ENCODE peak calls at places on chromosome 5, in ten cellular contexts. E, H, V, D, U, J, R, Z, G and Q are unnamed samples.
A peak's percentile ranks its signal among the peaks of the same experiment; 100 is the strongest.

GRCh38 chr5:157575096-157575872 is at the start of gene ADAM19:
- DNase-seq in G (peak; percentile 89), R (peak; percentile 36), H (no peak), V (peak; percentile 87), Z (peak; percentile 36), U (peak; percentile 10), D (no peak), J (peak; percentile 65), E (peak; percentile 75), Q (no peak)

GRCh38 chr5:51272957-51273356 is 110.3 kb upstream of the ISL1 start:
- DNase-seq in E (no peak), D (no peak), J (no peak), R (no peak), U (no peak), Z (no peak), V (no peak), G (no peak), H (no peak), Q (no peak)

GRCh38 chr5:32072054-32072453 is 102.1 kb downstream of the GOLPH3 start:
- DNase-seq in U (no peak), G (no peak), Z (no peak), D (no peak), E (no peak), R (no peak), V (no peak), H (no peak), J (no peak), Q (no peak)

GRCh38 chr5:150263801-150264621 is 25.6 kb downstream of the CAMK2A start:
- DNase-seq in G (peak; percentile 76), Z (peak; percentile 100), V (no peak), U (no peak), H (peak; percentile 76), D (peak; percentile 47), J (peak; percentile 70), R (no peak), E (no peak), Q (no peak)

GRCh38 chr5:52863715-52864114 is 76.0 kb downstream of the ITGA1 start:
- DNase-seq in R (no peak), G (no peak), U (no peak), H (no peak), E (no peak), V (no peak), J (no peak), D (no peak), Z (no peak), Q (no peak)

GRCh38 chr5:156479864-156480263 is 152.9 kb downstream of the SGCD start:
- DNase-seq in Z (peak; percentile 85), U (no peak), V (no peak), R (no peak), G (no peak), D (peak; percentile 91), H (no peak), E (peak; percentile 8), J (no peak), Q (peak; percentile 7)

GRCh38 chr5:138900281-138900965 is 25.3 kb upstream of the LRRTM2 start:
- DNase-seq in J (no peak), E (no peak), V (no peak), R (no peak), Z (peak; percentile 70), D (no peak), U (no peak), G (no peak), H (no peak), Q (no peak)

GRCh38 chr5:14577964-14578363 is 3.6 kb upstream of the OTULINL start:
- DNase-seq in J (no peak), V (no peak), R (no peak), G (no peak), E (no peak), D (no peak), H (no peak), U (no peak), Z (no peak), Q (no peak)

GRCh38 chr5:97553829-97554452 is 370.9 kb upstream of the RIOK2 start:
- DNase-seq in G (no peak), E (no peak), D (no peak), U (no peak), J (no peak), H (no peak), Z (no peak), R (no peak), V (no peak), Q (no peak)

GRCh38 chr5:17180957-17181723 is 36.3 kb upstream of the BASP1 start:
- DNase-seq in H (no peak), V (no peak), D (no peak), U (no peak), Z (peak; percentile 70), G (no peak), J (peak; percentile 16), R (no peak), E (no peak), Q (no peak)

GRCh38 chr5:167489202-167489601 is 802.2 kb upstream of the WWC1 start:
- DNase-seq in R (no peak), H (no peak), U (no peak), E (no peak), Z (peak; percentile 60), G (no peak), V (no peak), J (no peak), D (no peak), Q (no peak)

GRCh38 chr5:453725-454481 is 10.9 kb downstream of the EXOC3 start:
- DNase-seq in Z (peak; percentile 34), U (no peak), R (no peak), E (no peak), G (no peak), H (no peak), D (no peak), V (peak; percentile 38), J (no peak), Q (no peak)

GRCh38 chr5:172745406-172745805 is 25.6 kb downstream of the DUSP1 start:
- DNase-seq in R (no peak), Z (no peak), E (no peak), G (no peak), D (no peak), J (no peak), V (peak; percentile 75), U (no peak), H (no peak), Q (no peak)

GRCh38 chr5:149656576-149657182 is 73.4 kb upstream of the PPARGC1B start:
- DNase-seq in U (no peak), R (no peak), V (no peak), Z (peak; percentile 80), H (no peak), D (no peak), E (peak; percentile 88), G (no peak), J (peak; percentile 61), Q (no peak)

GRCh38 chr5:63524281-63524680 is 438.0 kb downstream of the HTR1A start:
- DNase-seq in J (no peak), H (no peak), D (no peak), E (no peak), V (no peak), G (no peak), R (no peak), U (no peak), Z (no peak), Q (no peak)

GRCh38 chr5:106962464-106963230 is 708.1 kb downstream of the EFNA5 start:
- DNase-seq in R (no peak), G (no peak), D (no peak), E (no peak), V (no peak), J (peak; percentile 92), Z (no peak), H (no peak), U (no peak), Q (no peak)

GRCh38 chr5:27876071-27876470 is 837.7 kb upstream of the CDH9 start:
- DNase-seq in G (no peak), U (no peak), V (no peak), E (no peak), H (no peak), J (no peak), Z (no peak), D (no peak), R (no peak), Q (no peak)

GRCh38 chr5:87109749-87110148 is 157.9 kb upstream of the RASA1 start:
- DNase-seq in E (no peak), R (no peak), D (no peak), V (no peak), U (no peak), H (no peak), G (no peak), J (no peak), Z (no peak), Q (no peak)

GRCh38 chr5:108639356-108639755 is 108.3 kb upstream of the FER start:
- DNase-seq in J (no peak), U (no peak), R (no peak), D (no peak), V (no peak), E (no peak), H (no peak), Z (no peak), G (no peak), Q (no peak)

GRCh38 chr5:31965227-31965626 is 208.9 kb downstream of the GOLPH3 start:
- DNase-seq in H (no peak), R (no peak), D (no peak), J (no peak), V (no peak), U (no peak), E (no peak), G (no peak), Z (no peak), Q (no peak)

GRCh38 chr5:172886974-172887491 is 53.0 kb downstream of the ERGIC1 start:
- DNase-seq in G (no peak), D (peak; percentile 79), E (no peak), V (peak; percentile 93), R (no peak), U (peak; percentile 35), Z (peak; percentile 100), H (peak; percentile 81), J (no peak), Q (no peak)

GRCh38 chr5:166772770-166773169 is 1518.7 kb upstream of the WWC1 start:
- DNase-seq in J (no peak), G (no peak), D (peak; percentile 57), V (no peak), H (no peak), U (no peak), Z (peak; percentile 81), E (no peak), R (no peak), Q (no peak)

GRCh38 chr5:115379622-115380344 is 83.3 kb upstream of the CCDC112 start:
- DNase-seq in E (no peak), J (no peak), U (no peak), Z (peak; percentile 63), D (no peak), H (no peak), R (no peak), V (no peak), G (no peak), Q (peak; percentile 21)

GRCh38 chr5:121968910-121969607 is 7.3 kb downstream of the SRFBP1 start:
- DNase-seq in E (no peak), V (no peak), G (no peak), D (peak; percentile 96), Z (peak; percentile 99), J (peak; percentile 62), H (no peak), R (no peak), U (no peak), Q (no peak)

GRCh38 chr5:1541662-1542008 is 17.9 kb upstream of the LPCAT1 start:
- DNase-seq in H (no peak), J (no peak), Z (no peak), V (no peak), R (no peak), U (no peak), E (no peak), D (no peak), G (no peak), Q (no peak)

GRCh38 chr5:42912184-42912766 is 100.6 kb upstream of the SELENOP start:
- DNase-seq in E (peak; percentile 33), V (no peak), R (no peak), G (no peak), H (no peak), J (no peak), D (no peak), Z (peak; percentile 71), U (no peak), Q (no peak)

GRCh38 chr5:36054646-36055045 is 12.0 kb downstream of the UGT3A2 start:
- DNase-seq in G (no peak), D (no peak), E (no peak), H (no peak), V (no peak), U (no peak), Z (no peak), R (no peak), J (no peak), Q (no peak)

GRCh38 chr5:168822745-168823281 is 243.6 kb upstream of the PANK3 start:
- DNase-seq in E (no peak), R (no peak), J (no peak), G (no peak), U (no peak), D (peak; percentile 6), Z (peak; percentile 60), V (no peak), H (no peak), Q (no peak)